ENCODE peak calls at places on chromosome 15, in nine cellular contexts. P is endothelial cell, C is adipocyte, A is NCI-H1930, K is GDM1, B is KBM-7, M is cardiac fibroblast, V is kidney tubule cell, L is sciatic nerve. Y is an unnamed sample.

GRCh38 chr15:99977945-99978344 is 244.7 kb upstream of the LYSMD4 start:
- DNase-seq in P (no peak), C (no peak), A (no peak), K (no peak), B (no peak), M (no peak), V (no peak), L (no peak), Y (no peak)

GRCh38 chr15:83709246-83709645 is 55.3 kb downstream of the ADAMTSL3 start:
- DNase-seq in P (no peak), C (no peak), A (no peak), K (no peak), B (no peak), M (no peak), V (peak; percentile 97), L (no peak), Y (no peak)

GRCh38 chr15:37765809-37766208 is 168.6 kb upstream of the TMCO5A start:
- DNase-seq in P (peak; percentile 22), C (no peak), A (no peak), K (peak; percentile 85), B (peak; percentile 86), M (no peak), V (peak; percentile 9), L (no peak), Y (no peak)

GRCh38 chr15:66077320-66077663 is 176.3 kb downstream of the MEGF11 start:
- DNase-seq in P (no peak), C (no peak), A (no peak), K (no peak), B (no peak), M (no peak), V (no peak), L (no peak), Y (no peak)

GRCh38 chr15:89401636-89402252 is 67.1 kb upstream of the POLG start:
- DNase-seq in P (no peak), C (peak; percentile 54), A (no peak), K (no peak), B (peak; percentile 69), M (peak; percentile 27), V (peak; percentile 22), L (no peak), Y (no peak)

GRCh38 chr15:47383102-47383501 is 334.2 kb upstream of the SEMA6D start:
- DNase-seq in P (no peak), C (no peak), A (no peak), K (no peak), B (no peak), M (no peak), V (peak; percentile 39), L (no peak), Y (peak; percentile 97)

GRCh38 chr15:69823223-69823907 is 274.4 kb downstream of the TLE3 start:
- DNase-seq in P (no peak), C (no peak), A (no peak), K (no peak), B (no peak), M (no peak), V (peak; percentile 14), L (no peak), Y (no peak)

GRCh38 chr15:101811902-101812301 is at the start of gene OR4F15:
- DNase-seq in P (no peak), C (no peak), A (no peak), K (no peak), B (no peak), M (no peak), V (peak; percentile 18), L (no peak), Y (no peak)

GRCh38 chr15:82832601-82833209 is 23.3 kb downstream of the WHAMM start:
- DNase-seq in P (no peak), C (peak; percentile 81), A (no peak), K (peak; percentile 56), B (peak; percentile 99), M (peak; percentile 77), V (peak; percentile 95), L (no peak), Y (no peak)